ENCODE peak calls at places on chromosomes 16 and 17, in five cellular contexts. W, F, Z, U and K are unnamed samples.

GRCh38 chr16:55478827-55479559 is at the start of gene MMP2:
- DNase-seq in U (peak), F (peak), Z (no peak), W (no peak), K (no peak)

GRCh38 chr16:69839798-69840409 is 77.8 kb downstream of the WWP2 start:
- DNase-seq in U (no peak), F (peak), Z (peak), W (no peak), K (no peak)

GRCh38 chr16:30009990-30010816 is 624 bp downstream of the DOC2A start:
- DNase-seq in Z (no peak), U (no peak), W (no peak), F (no peak), K (no peak)

GRCh38 chr17:28404812-28405570 is 1.0 kb downstream of the SLC46A1 start:
- DNase-seq in Z (no peak), F (no peak), W (peak), U (peak), K (no peak)

GRCh38 chr17:57782051-57782490 is 37.0 kb upstream of the CCDC182 start:
- DNase-seq in Z (no peak), F (peak), W (no peak), U (no peak), K (no peak)

GRCh38 chr17:27577124-27577761 is 53.7 kb upstream of the LGALS9 start:
- DNase-seq in U (no peak), Z (no peak), W (no peak), F (no peak), K (no peak)

GRCh38 chr17:82283208-82283749 is 9.8 kb upstream of the CSNK1D start:
- DNase-seq in Z (no peak), U (no peak), W (no peak), F (no peak), K (no peak)

GRCh38 chr17:7587831-7588230 is 2.1 kb downstream of the SOX15 start:
- DNase-seq in U (no peak), W (no peak), F (no peak), Z (no peak), K (no peak)

GRCh38 chr17:9974460-9975381 is 69.7 kb upstream of the RCVRN start:
- DNase-seq in W (no peak), F (no peak), U (no peak), Z (peak), K (no peak)

GRCh38 chr17:78793968-78794367 is 11.9 kb upstream of the CYTH1 start:
- DNase-seq in U (no peak), W (no peak), Z (no peak), F (no peak), K (no peak)

GRCh38 chr17:81898029-81898866 is 3.8 kb upstream of the NPB start:
- DNase-seq in Z (no peak), U (no peak), W (no peak), F (no peak), K (no peak)

GRCh38 chr17:82058230-82058854 is 6.6 kb downstream of the GPS1 start:
- DNase-seq in W (peak), U (peak), Z (no peak), F (no peak), K (no peak)

GRCh38 chr16:8583199-8583598 is 7.1 kb downstream of the TMEM114 start:
- DNase-seq in F (no peak), U (no peak), W (no peak), Z (no peak), K (no peak)

GRCh38 chr17:62692721-62693431 is 65.4 kb downstream of the MRC2 start:
- DNase-seq in Z (no peak), W (no peak), U (no peak), F (no peak), K (no peak)

GRCh38 chr17:66309793-66310192 is 7.4 kb downstream of the PRKCA start:
- DNase-seq in W (no peak), F (no peak), U (no peak), Z (no peak), K (no peak)

GRCh38 chr17:66313325-66313724 is 10.9 kb downstream of the PRKCA start:
- DNase-seq in W (no peak), U (no peak), Z (no peak), F (no peak), K (no peak)

GRCh38 chr17:66308856-66309255 is 6.4 kb downstream of the PRKCA start:
- DNase-seq in Z (no peak), F (no peak), W (no peak), U (no peak), K (no peak)

GRCh38 chr17:66312912-66313311 is 10.5 kb downstream of the PRKCA start:
- DNase-seq in F (no peak), U (no peak), Z (no peak), W (no peak), K (no peak)

DNA sequence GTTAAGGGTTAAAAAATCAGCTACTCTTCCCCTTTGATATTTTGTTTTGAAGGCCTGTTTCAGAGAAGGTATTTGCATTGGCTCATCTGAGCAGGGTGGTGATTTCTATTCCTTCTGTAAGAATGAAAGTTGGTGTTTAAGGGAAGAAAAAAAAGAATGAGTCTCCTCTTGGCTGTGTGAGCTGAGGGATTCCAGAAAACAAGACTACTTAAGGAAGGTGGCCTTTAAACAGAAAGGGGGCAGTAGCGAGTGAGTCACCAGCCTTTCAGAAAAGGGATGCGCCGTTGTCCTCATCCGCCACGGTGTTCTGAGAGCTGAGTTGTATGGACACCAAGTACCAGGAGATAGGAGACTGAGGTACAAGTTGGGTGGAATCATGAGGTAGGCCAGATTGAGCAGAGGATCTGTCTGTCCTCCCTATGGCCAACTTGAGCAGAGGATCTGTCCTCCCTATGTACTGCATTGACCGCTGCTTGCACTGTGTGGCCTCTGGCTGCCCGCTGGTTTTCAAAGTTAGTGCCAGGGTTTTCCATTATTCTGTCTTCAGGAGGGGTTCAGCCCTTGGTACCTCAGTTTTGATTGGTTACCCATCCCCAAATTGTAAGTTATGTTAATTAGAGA is 8.2 kb downstream of the PRKCA start:
- DNase-seq in F (no peak), U (no peak), Z (no peak), W (no peak), K (no peak)
- TF ChIP-seq CTCF in F (no peak), U (no peak), Z (no peak), W (no peak), K (no peak)

GRCh38 chr17:39223907-39224777 is 1.6 kb downstream of the STAC2 start:
- DNase-seq in F (no peak), Z (no peak), U (no peak), W (no peak), K (no peak)

GRCh38 chr17:39222866-39223834 is 2.6 kb downstream of the STAC2 start:
- DNase-seq in F (no peak), W (no peak), Z (no peak), U (no peak), K (no peak)

GRCh38 chr17:39225974-39226683 is 384 bp upstream of the STAC2 start:
- DNase-seq in U (peak), Z (peak), W (no peak), F (peak), K (peak)

GRCh38 chr17:39225308-39225973 is at the start of gene STAC2:
- DNase-seq in U (no peak), F (no peak), W (no peak), Z (no peak), K (no peak)

DNA sequence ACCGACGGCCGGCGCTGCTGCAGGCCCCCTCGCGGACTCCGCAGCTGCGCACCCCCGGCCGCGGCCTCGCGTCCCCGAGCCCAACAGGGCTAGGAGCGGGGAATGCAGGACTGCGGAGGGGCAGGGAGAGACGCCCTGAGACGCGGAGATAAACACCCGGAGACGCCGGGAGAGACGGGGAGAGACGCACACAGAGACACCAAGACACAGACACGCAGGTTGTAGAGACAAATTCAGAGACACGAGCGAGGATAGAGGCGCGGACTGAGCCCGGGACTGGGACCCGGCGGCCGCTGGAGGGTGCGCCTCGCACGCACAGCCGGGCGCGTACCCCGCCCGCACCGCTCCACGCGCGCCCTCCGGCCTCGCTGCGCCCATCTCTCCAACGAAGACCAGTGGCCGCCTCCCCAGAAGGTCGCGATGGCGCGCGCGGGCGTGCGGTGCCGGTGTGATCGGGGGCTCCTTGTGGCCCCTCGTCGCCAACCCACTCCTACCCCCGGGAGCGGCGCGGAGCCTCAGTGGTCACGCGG is 902 bp downstream of the STAC2 start:
- DNase-seq in W (no peak), F (no peak), Z (no peak), U (no peak), K (no peak)
- H3K4me3 ChIP-seq in W (no peak), F (peak), Z (peak), U (peak), K (peak)

GRCh38 chr17:79918581-79919163 is 79.4 kb upstream of the CBX4 start:
- DNase-seq in U (no peak), Z (no peak), F (no peak), W (no peak), K (no peak)
- H3K27ac ChIP-seq in U (no peak), Z (peak), F (peak), W (peak), K (no peak)

GRCh38 chr17:31297090-31297489 is at the start of gene OMG:
- DNase-seq in F (no peak), W (no peak), U (no peak), Z (no peak), K (no peak)

GRCh38 chr17:31294839-31295488 is 2.1 kb downstream of the OMG start:
- DNase-seq in U (no peak), F (no peak), W (no peak), Z (no peak), K (no peak)

GRCh38 chr17:31294231-31294630 is 2.8 kb downstream of the OMG start:
- DNase-seq in U (no peak), Z (no peak), W (no peak), F (no peak), K (no peak)

GRCh38 chr17:31296156-31296555 is 883 bp downstream of the OMG start:
- DNase-seq in F (no peak), W (no peak), U (no peak), Z (no peak), K (no peak)

DNA sequence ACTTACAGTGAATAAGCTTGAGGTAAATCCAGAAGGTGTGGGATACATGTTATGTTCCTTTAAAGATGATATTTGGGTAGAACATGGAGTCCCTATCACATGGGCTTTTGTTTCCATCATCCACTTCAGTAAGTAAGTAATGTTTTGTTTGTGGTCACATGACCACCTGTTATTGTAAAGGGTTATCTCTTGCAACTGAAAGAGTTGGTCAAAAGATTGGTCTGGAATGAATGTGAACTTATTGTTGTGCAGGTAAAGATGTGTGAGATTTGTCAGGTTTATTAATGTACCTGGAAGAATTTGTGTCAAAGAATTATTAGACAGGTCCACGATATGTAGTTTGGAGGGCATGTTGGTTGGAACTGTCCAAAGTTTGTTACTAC is 1.6 kb downstream of the OMG start:
- DNase-seq in F (no peak), U (no peak), Z (no peak), W (no peak), K (no peak)
- TF ChIP-seq CTCF in F (no peak), U (no peak), Z (no peak), W (no peak), K (no peak)

GRCh38 chr17:32486701-32487459 is at the start of gene CDK5R1:
- DNase-seq in F (peak), W (peak), Z (no peak), U (peak), K (peak)
- H3K4me3 ChIP-seq in F (peak), W (peak), Z (peak), U (peak), K (peak)

DNA sequence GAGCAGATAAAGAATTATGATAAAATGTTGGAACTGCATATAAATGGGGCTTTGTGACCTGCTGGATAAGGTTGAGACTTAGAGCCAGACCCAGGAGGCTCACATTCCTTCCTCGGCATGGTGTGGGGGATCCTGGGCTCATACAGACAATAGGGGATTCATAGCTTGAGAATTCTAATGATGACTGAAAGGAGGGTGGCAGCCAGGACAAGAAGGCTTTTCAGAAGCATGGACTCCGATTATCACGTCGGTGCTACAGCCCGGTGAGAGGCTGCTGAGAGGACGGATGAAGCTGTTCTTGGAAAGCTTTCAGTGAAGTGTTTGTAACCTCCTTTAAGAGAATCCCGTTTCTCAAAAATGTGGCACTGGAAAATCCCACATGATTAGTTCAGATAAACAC is 167.2 kb downstream of the ANKFN1 start:
- DNase-seq in W (no peak), Z (no peak), U (no peak), F (no peak), K (no peak)
- H3K27ac ChIP-seq in W (no peak), Z (no peak), U (no peak), F (no peak), K (no peak)

GRCh38 chr17:61002316-61002736 is 324.7 kb downstream of the BCAS3 start:
- DNase-seq in Z (no peak), W (no peak), U (no peak), F (no peak), K (no peak)

GRCh38 chr17:61005358-61005757 is 327.7 kb downstream of the BCAS3 start:
- DNase-seq in U (no peak), W (no peak), Z (no peak), F (peak), K (no peak)

DNA sequence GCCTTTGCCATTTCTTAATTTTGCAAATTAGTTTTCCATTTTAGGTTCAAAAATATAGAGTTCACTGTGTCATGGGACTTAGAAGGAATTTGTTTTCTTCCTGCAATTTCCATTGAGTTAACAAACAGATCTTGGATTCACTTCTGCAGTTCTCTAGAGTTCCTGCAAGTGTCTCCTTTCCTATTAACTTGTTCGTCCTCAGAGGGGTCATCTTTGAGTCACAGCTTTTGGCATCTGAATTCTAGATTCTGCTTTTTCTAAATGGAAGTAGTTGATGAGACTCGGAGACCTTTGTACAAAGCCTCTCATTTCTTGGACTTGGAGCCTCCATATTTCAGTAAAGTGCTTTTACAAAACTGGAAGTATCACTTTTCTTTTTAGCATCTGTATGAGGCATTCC is 323.3 kb downstream of the BCAS3 start:
- DNase-seq in W (no peak), U (no peak), F (no peak), Z (no peak), K (no peak)
- TF ChIP-seq CTCF in W (no peak), U (no peak), F (peak), Z (no peak), K (no peak)

DNA sequence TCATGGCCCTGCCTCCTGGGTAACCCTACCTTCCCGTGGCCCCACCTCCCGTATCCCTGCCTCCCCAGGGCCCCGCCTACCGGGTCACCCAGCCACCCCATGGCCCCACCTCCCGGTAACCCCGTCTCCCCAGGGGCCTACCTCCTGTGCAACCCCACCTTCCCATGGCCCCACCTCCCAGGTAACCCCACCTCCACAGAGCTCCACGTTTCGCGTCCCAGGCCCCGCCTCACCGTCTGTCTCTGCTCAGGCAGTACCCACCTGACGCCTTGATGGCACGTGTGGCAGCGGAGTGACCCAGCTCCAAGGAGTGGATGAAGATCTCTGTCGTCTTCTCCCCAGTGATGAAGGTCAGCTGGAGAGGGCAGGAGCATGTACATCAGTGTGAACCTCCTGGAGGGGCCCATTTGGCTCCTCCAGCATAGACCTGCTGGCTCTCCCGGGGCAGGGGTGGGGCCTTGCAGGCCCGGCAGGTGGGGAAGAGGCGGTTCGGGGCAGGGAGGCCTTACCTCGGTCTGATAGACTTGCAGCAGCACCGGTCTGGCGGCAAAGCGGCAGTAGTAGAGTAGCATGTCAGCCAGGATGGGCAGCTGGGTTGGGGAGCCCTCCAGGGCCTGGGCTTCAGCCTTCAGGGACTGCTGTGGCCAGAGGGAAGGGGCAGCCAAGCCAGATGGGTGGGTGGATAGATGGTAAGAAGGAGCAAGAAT is 18.6 kb upstream of the PIK3R6 start:
- DNase-seq in Z (no peak), U (no peak), W (no peak), F (no peak), K (no peak)
- H3K4me3 ChIP-seq in Z (no peak), U (no peak), W (no peak), F (no peak), K (no peak)

GRCh38 chr17:75688209-75688771 is 21.2 kb downstream of the SAP30BP start:
- DNase-seq in U (no peak), Z (no peak), F (no peak), W (peak), K (no peak)
- H3K27ac ChIP-seq in U (no peak), Z (peak), F (peak), W (peak), K (no peak)